ENCODE peak calls at places on chromosomes 1 and 21, in nine cellular contexts. R is dorsolateral prefrontal cortex; N is heart right ventricle; U is CD8-positive, alpha-beta memory T cell; O is foreskin fibroblast; I is MG63; S is choroid plexus epithelial cell; K is CD8-positive, alpha-beta T cell; T is prostate gland. Y is an unnamed sample.

GRCh38 chr1:32605711-32606424 is 44.5 kb downstream of the ZBTB8OS start:
- DNase-seq in R (no peak), N (no peak), U (no peak), O (no peak), I (no peak), S (no peak), K (no peak), T (no peak), Y (no peak)

GRCh38 chr1:19398309-19398760 is 86.2 kb downstream of the SLC66A1 start:
- DNase-seq in R (no peak), N (no peak), U (no peak), O (peak), I (peak), S (peak), K (no peak), T (no peak), Y (no peak)

GRCh38 chr1:243402868-243403267 is 147.0 kb downstream of the SDCCAG8 start:
- DNase-seq in R (no peak), N (no peak), U (no peak), O (no peak), I (no peak), S (no peak), K (no peak), T (no peak), Y (no peak)

GRCh38 chr1:55081905-55082296 is 42.6 kb downstream of the PCSK9 start:
- DNase-seq in R (no peak), N (no peak), U (no peak), O (no peak), I (no peak), S (peak), K (no peak), T (no peak), Y (no peak)

GRCh38 chr1:8495928-8496401 is 178.1 kb downstream of the SLC45A1 start:
- DNase-seq in R (no peak), N (no peak), U (peak), O (no peak), I (no peak), S (peak), K (no peak), T (no peak), Y (no peak)

GRCh38 chr21:36908260-36908908 is 58.1 kb downstream of the HLCS start:
- DNase-seq in R (no peak), N (no peak), U (no peak), O (no peak), I (no peak), S (peak), K (no peak), T (no peak), Y (no peak)

GRCh38 chr1:112957133-112957812 is 1.3 kb upstream of the SLC16A1 start:
- DNase-seq in R (no peak), N (no peak), U (peak), O (peak), I (peak), S (peak), K (peak), T (no peak), Y (peak)

GRCh38 chr1:11522400-11523235 is 43.7 kb downstream of the DISP3 start:
- DNase-seq in R (no peak), N (no peak), U (no peak), O (no peak), I (no peak), S (no peak), K (no peak), T (no peak), Y (no peak)

GRCh38 chr1:209805341-209805781 is 581 bp downstream of the IRF6 start:
- DNase-seq in R (no peak), N (no peak), U (no peak), O (no peak), I (no peak), S (no peak), K (no peak), T (no peak), Y (no peak)

GRCh38 chr21:43266534-43266933 is 97.7 kb downstream of the CRYAA start:
- DNase-seq in R (no peak), N (no peak), U (peak), O (peak), I (no peak), S (peak), K (no peak), T (no peak), Y (no peak)

GRCh38 chr1:196590959-196591358 is 17.3 kb downstream of the KCNT2 start:
- DNase-seq in R (no peak), N (no peak), U (no peak), O (no peak), I (no peak), S (no peak), K (no peak), T (no peak), Y (no peak)

GRCh38 chr21:44710294-44710665 is 1.1 kb downstream of the TSPEAR start:
- DNase-seq in R (no peak), N (no peak), U (no peak), O (no peak), I (no peak), S (no peak), K (no peak), T (no peak), Y (no peak)

GRCh38 chr1:87508247-87508646 is 179.6 kb downstream of the LMO4 start:
- DNase-seq in R (no peak), N (no peak), U (no peak), O (peak), I (peak), S (peak), K (no peak), T (no peak), Y (no peak)

GRCh38 chr21:34116569-34116968 is 43.2 kb downstream of the MRPS6 start:
- DNase-seq in R (no peak), N (no peak), U (no peak), O (no peak), I (no peak), S (no peak), K (no peak), T (no peak), Y (no peak)

GRCh38 chr1:24186993-24187790 is at the start of gene IFNLR1:
- DNase-seq in R (no peak), N (peak), U (peak), O (peak), I (peak), S (no peak), K (peak), T (peak), Y (peak)

GRCh38 chr1:101797722-101798121 is 199.0 kb downstream of the OLFM3 start:
- DNase-seq in R (no peak), N (no peak), U (no peak), O (no peak), I (no peak), S (no peak), K (no peak), T (peak), Y (no peak)

GRCh38 chr21:39030127-39030884 is 152.9 kb downstream of the PSMG1 start:
- DNase-seq in R (no peak), N (no peak), U (no peak), O (no peak), I (no peak), S (no peak), K (no peak), T (no peak), Y (no peak)

GRCh38 chr1:189405419-189405818 is 1072.2 kb downstream of the BRINP3 start:
- DNase-seq in R (no peak), N (no peak), U (no peak), O (no peak), I (no peak), S (no peak), K (no peak), T (no peak), Y (peak)

GRCh38 chr1:234861024-234861620 is 251.1 kb upstream of the IRF2BP2 start:
- DNase-seq in R (no peak), N (no peak), U (no peak), O (peak), I (no peak), S (no peak), K (no peak), T (no peak), Y (no peak)

GRCh38 chr21:39763282-39763970 is 18.4 kb downstream of the IGSF5 start:
- DNase-seq in R (no peak), N (no peak), U (no peak), O (no peak), I (no peak), S (peak), K (no peak), T (no peak), Y (no peak)

GRCh38 chr21:16241500-16241963 is 511.8 kb downstream of the USP25 start:
- DNase-seq in R (no peak), N (no peak), U (no peak), O (no peak), I (no peak), S (peak), K (no peak), T (no peak), Y (peak)

GRCh38 chr1:24693827-24694379 is 50.8 kb downstream of the SRRM1 start:
- DNase-seq in R (no peak), N (no peak), U (no peak), O (no peak), I (no peak), S (no peak), K (no peak), T (no peak), Y (no peak)

GRCh38 chr1:226519135-226519534 is 29.4 kb upstream of the STUM start:
- DNase-seq in R (no peak), N (no peak), U (no peak), O (no peak), I (no peak), S (no peak), K (no peak), T (no peak), Y (no peak)

GRCh38 chr1:55696181-55696580 is 481.0 kb upstream of the USP24 start:
- DNase-seq in R (no peak), N (no peak), U (no peak), O (peak), I (peak), S (peak), K (no peak), T (no peak), Y (no peak)

GRCh38 chr21:43361493-43362296 is 65.2 kb downstream of the SIK1 start:
- DNase-seq in R (no peak), N (peak), U (peak), O (peak), I (no peak), S (peak), K (peak), T (peak), Y (no peak)

GRCh38 chr1:205746757-205747412 is 3.1 kb downstream of the NUCKS1 start:
- DNase-seq in R (no peak), N (no peak), U (no peak), O (peak), I (no peak), S (peak), K (no peak), T (no peak), Y (no peak)

GRCh38 chr21:44736291-44737004 is 25.1 kb upstream of the TSPEAR start:
- DNase-seq in R (no peak), N (no peak), U (no peak), O (no peak), I (peak), S (no peak), K (no peak), T (peak), Y (no peak)

GRCh38 chr21:28067015-28067414 is 925.7 kb downstream of the LTN1 start:
- DNase-seq in R (no peak), N (no peak), U (no peak), O (no peak), I (no peak), S (no peak), K (no peak), T (no peak), Y (no peak)

GRCh38 chr1:43448955-43449707 is 4.6 kb downstream of the HYI start:
- DNase-seq in R (no peak), N (no peak), U (no peak), O (no peak), I (no peak), S (no peak), K (no peak), T (no peak), Y (no peak)

GRCh38 chr21:43361127-43361492 is 65.8 kb downstream of the SIK1 start:
- DNase-seq in R (no peak), N (peak), U (no peak), O (peak), I (no peak), S (peak), K (peak), T (peak), Y (no peak)

GRCh38 chr1:157198619-157199420 is 60.6 kb upstream of the ETV3 start:
- DNase-seq in R (no peak), N (no peak), U (no peak), O (no peak), I (no peak), S (no peak), K (no peak), T (no peak), Y (no peak)

GRCh38 chr1:75723989-75724471 is 479 bp upstream of the ACADM start:
- DNase-seq in R (peak), N (peak), U (peak), O (peak), I (peak), S (peak), K (peak), T (peak), Y (peak)

DNA sequence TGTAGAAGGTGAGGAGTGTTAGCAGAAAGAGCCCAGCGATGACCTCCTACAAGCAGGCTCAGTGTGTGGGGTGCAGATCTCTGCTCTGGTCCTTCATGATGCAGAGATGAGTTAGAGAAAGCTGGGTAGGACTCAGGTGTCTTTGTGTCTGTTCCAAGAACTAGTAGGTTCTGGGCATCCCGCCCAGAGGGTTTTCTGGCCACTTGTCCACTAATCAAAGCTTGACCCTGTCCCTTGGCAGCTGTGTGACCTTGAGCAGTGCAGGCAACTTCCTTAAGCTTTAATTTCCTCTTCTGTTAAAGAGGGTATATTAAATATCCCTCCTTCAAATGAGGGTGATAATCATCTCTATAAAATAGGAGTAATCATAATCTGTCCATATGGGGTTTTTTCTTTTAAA is 54.7 kb upstream of the WNT4 start:
- DNase-seq in R (no peak), N (no peak), U (no peak), O (no peak), I (no peak), S (no peak), K (no peak), T (no peak), Y (no peak)
- H3K4me3 ChIP-seq in R (no peak), N (no peak), U (no peak), O (no peak), I (no peak), S (no peak), K (no peak), T (no peak), Y (no peak)

DNA sequence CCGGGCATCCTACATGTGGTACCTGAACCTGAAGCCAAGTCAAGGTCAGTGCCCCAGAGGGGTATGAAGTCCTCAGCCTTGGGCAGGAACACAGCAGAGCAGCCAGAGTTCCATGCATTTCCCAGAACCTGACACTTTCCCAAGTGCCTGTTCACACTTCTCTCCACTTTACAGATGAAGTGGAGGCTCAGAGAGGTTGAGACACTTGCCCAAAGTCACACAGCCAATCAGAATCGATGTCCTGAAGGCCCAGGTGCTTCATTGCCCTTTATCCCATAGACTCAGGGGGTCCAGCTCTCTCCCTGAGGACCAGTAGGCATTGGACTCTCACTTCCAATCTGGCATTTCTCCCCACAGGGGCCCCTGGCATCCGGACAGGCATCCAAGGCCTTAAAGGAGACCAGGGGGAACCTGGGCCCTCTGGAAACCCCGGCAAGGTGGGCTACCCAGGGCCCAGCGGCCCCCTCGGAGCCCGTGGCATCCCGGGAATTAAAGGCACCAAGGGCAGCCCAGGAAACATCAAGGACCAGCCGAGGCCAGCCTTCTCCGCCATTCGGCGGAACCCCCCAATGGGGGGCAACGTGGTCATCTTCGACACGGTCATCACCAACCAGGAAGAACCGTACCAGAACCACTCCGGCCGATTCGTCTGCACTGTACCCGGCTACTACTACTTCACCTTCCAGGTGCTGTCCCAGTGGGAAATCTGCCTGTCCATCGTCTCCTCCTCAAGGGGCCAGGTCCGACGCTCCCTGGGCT is 2.2 kb downstream of the C1QA start:
- DNase-seq in R (no peak), N (no peak), U (no peak), O (no peak), I (no peak), S (no peak), K (no peak), T (no peak), Y (no peak)
- H3K4me3 ChIP-seq in R (peak), N (no peak), U (no peak), O (no peak), I (no peak), S (no peak), K (no peak), T (no peak), Y (no peak)

DNA sequence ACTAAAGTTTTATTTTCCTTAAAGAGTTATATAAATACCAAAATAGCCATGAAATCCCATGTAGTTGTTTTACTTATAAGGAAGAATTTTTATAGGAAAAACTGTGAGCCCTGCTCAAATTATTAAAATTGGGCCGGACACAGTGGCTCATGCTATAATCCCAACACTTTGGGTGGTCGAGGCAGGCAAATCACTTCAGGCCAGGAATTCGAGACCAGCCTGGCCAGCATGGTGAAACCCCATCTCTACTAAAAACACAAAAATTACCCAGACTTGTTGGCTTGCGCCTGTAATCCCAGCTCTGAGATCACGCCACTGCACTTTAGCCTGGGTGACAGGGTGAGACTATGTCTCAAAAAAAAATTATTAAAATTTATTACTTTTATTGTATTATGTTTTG is 149.3 kb downstream of the MRPL39 start:
- DNase-seq in R (no peak), N (no peak), U (no peak), O (no peak), I (no peak), S (no peak), K (no peak), T (no peak), Y (no peak)
- H3K4me3 ChIP-seq in R (no peak), N (no peak), U (no peak), O (no peak), I (no peak), S (no peak), K (no peak), T (no peak), Y (no peak)

GRCh38 chr1:225474986-225475820 is 47.4 kb upstream of the LBR start:
- DNase-seq in R (peak), N (peak), U (peak), O (peak), I (peak), S (peak), K (peak), T (no peak), Y (peak)
- H3K4me3 ChIP-seq in R (peak), N (peak), U (no peak), O (no peak), I (no peak), S (peak), K (no peak), T (no peak), Y (no peak)

Y was measured in HAP-1.